ENCODE peak calls at places on chromosomes 5 and 9, in seven cellular contexts. D, G, O, F, I, N and X are unnamed samples.

GRCh38 chr9:3401556-3401955 is 124.2 kb downstream of the RFX3 start:
- DNase-seq in D (no peak), I (peak; percentile 8), G (no peak), F (no peak), O (no peak), N (no peak), X (peak; percentile 16)

GRCh38 chr5:140038373-140038957 is 4.6 kb downstream of the NRG2 start:
- DNase-seq in I (peak; percentile 39), O (no peak), N (no peak), G (no peak), D (no peak), F (no peak), X (peak; percentile 31)

GRCh38 chr9:38619556-38620447 is 594 bp downstream of the ANKRD18A start:
- DNase-seq in N (no peak), O (no peak), D (peak; percentile 77), I (peak; percentile 1), G (peak; percentile 52), F (no peak), X (peak; percentile 25)

GRCh38 chr5:132026516-132027008 is 15.1 kb upstream of the ACSL6 start:
- DNase-seq in I (no peak), G (no peak), N (no peak), D (peak; percentile 60), O (no peak), F (no peak), X (no peak)

GRCh38 chr9:21570643-21571275 is 88.6 kb upstream of the IFNE start:
- DNase-seq in N (no peak), D (no peak), G (no peak), O (no peak), F (no peak), I (no peak), X (no peak)

GRCh38 chr5:28400076-28400475 is 1361.7 kb upstream of the CDH9 start:
- DNase-seq in N (no peak), I (no peak), O (no peak), G (no peak), D (no peak), F (no peak), X (no peak)

GRCh38 chr5:176775409-176775808 is 35.0 kb upstream of the UNC5A start:
- DNase-seq in I (peak; percentile 37), G (no peak), O (no peak), F (no peak), D (no peak), N (no peak), X (no peak)

GRCh38 chr5:44845777-44846176 is 37.0 kb downstream of the MRPS30 start:
- DNase-seq in I (no peak), D (no peak), F (no peak), N (no peak), G (peak; percentile 12), O (no peak), X (no peak)

GRCh38 chr9:237141-237857 is 22.6 kb downstream of the DOCK8 start:
- DNase-seq in G (no peak), N (no peak), I (no peak), D (no peak), F (no peak), O (no peak), X (no peak)

GRCh38 chr5:177431317-177432142 is 5.1 kb downstream of the GRK6 start:
- DNase-seq in I (no peak), F (peak; percentile 36), G (no peak), O (peak; percentile 91), D (peak; percentile 86), N (peak; percentile 90), X (peak; percentile 49)

GRCh38 chr9:4666042-4666699 is at the start of gene SPATA6L:
- DNase-seq in F (peak; percentile 71), I (peak; percentile 84), N (peak; percentile 54), G (peak; percentile 83), O (no peak), D (peak; percentile 90), X (peak; percentile 73)

GRCh38 chr5:166720026-166720425 is 1571.4 kb upstream of the WWC1 start:
- DNase-seq in N (no peak), G (no peak), F (no peak), O (no peak), I (no peak), D (no peak), X (no peak)

GRCh38 chr9:84711936-84712335 is 42.4 kb downstream of the NTRK2 start:
- DNase-seq in N (no peak), I (peak; percentile 18), D (peak; percentile 75), G (peak; percentile 62), O (no peak), F (no peak), X (no peak)

GRCh38 chr9:37753489-37754190 is at the start of gene TRMT10B:
- DNase-seq in I (peak; percentile 78), O (no peak), F (peak; percentile 70), N (peak; percentile 64), D (peak; percentile 86), G (peak; percentile 67), X (peak; percentile 72)

GRCh38 chr5:179413086-179413690 is 67.9 kb upstream of the ADAMTS2 start:
- DNase-seq in G (no peak), D (no peak), F (no peak), O (no peak), N (no peak), I (no peak), X (no peak)

GRCh38 chr9:122364783-122365150 is 6.1 kb upstream of the PTGS1 start:
- DNase-seq in O (no peak), I (peak; percentile 73), G (peak; percentile 28), N (no peak), D (no peak), F (no peak), X (no peak)

GRCh38 chr5:72205431-72206009 is 98.2 kb downstream of the MAP1B start:
- DNase-seq in G (no peak), I (peak; percentile 54), N (no peak), O (no peak), F (no peak), D (no peak), X (no peak)

GRCh38 chr5:157828949-157829639 is 29.9 kb downstream of the CLINT1 start:
- DNase-seq in N (no peak), D (no peak), F (no peak), O (no peak), G (no peak), I (peak; percentile 27), X (no peak)

GRCh38 chr5:132497488-132497997 is 7.0 kb upstream of the IRF1 start:
- DNase-seq in G (peak; percentile 72), N (peak; percentile 35), D (peak; percentile 95), F (peak; percentile 71), I (peak; percentile 97), O (peak; percentile 25), X (no peak)

GRCh38 chr9:120434532-120434931 is 145.4 kb downstream of the CDK5RAP2 start:
- DNase-seq in G (no peak), D (no peak), N (no peak), O (no peak), F (peak; percentile 38), I (peak; percentile 78), X (no peak)

DNA sequence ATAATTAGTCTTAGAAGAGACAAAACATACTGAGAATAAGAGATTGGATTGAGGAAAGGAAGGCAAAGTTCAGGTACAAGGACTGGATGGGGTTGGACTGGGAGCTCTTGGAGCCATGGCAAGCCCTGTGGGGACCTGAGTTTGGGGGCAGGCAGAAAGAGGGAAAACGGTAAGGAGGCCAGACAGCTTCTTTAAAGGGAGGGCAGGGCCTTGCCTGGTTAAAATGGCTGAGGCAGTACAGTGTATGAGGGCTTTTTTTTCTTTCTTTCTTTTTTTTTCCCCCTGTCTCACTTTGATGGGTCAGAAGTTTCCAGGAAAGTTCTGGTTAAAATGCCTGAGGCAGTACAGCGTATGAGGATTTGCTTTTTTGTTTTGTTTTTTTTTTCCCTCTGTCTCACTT is 16.7 kb downstream of the SNX18 start:
- DNase-seq in N (no peak), F (no peak), I (no peak), O (no peak), G (no peak), D (no peak), X (no peak)
- H3K27ac ChIP-seq in N (no peak overlapping the region), F (peak overlapping the region; percentile 85), I (peak overlapping the region; percentile 43), O (no peak overlapping the region), G (peak overlapping the region; percentile 64), D (peak overlapping the region; percentile 96), X (peak overlapping the region; percentile 11)

DNA sequence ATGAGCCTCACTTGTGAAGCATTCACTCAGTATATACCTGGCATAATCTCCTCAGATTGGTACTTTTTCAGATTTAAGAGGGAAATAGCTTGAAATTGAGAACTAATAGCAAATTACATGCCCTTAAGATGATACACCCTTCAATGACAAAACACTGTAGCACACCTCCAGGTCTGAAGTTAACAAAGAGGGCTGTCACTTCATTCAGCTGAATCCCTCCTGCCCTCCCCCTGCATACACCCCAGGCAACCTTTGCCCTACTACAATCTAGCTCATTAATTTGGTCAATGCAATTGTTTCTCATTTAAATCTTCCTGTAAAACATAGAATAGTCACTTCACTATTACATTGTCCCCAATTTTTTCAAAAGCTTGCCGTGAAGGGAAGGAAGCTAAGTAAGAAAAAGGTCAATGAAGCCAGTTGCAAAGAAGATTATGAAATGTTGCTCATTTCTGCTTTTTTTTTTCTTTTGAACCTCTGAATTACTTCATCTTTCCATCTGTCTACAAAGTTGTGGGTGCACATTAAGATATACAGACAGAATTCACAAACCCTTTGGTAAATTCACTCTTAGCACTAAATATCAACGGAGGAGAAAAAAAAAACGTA is 294.8 kb upstream of the PTGER4 start:
- DNase-seq in D (no peak), G (no peak), F (no peak), N (no peak), O (no peak), I (no peak), X (no peak)
- H3K4me1 ChIP-seq in D (no peaks in the 10 kb centered on the region), G (no peaks in the 10 kb centered on the region), F (peaks cover 11% of the 10 kb centered on the region), N (peaks cover 22% of the 10 kb centered on the region), O (no peaks in the 10 kb centered on the region), I (peaks cover 16% of the 10 kb centered on the region), X (no peaks in the 10 kb centered on the region)

GRCh38 chr5:93569295-93570164 is 11.5 kb downstream of the NR2F1-AS1 start:
- DNase-seq in N (no peak), G (no peak), D (no peak), O (no peak), F (no peak), I (no peak), X (no peak)

GRCh38 chr5:93572773-93573626 is 8.0 kb downstream of the NR2F1-AS1 start:
- DNase-seq in G (no peak), D (peak; percentile 69), O (no peak), F (no peak), N (no peak), I (peak; percentile 47), X (no peak)

GRCh38 chr5:93572101-93572772 is 8.8 kb downstream of the NR2F1-AS1 start:
- DNase-seq in F (no peak), D (peak; percentile 73), O (no peak), N (no peak), I (peak; percentile 55), G (no peak), X (no peak)

GRCh38 chr5:93571111-93571977 is 9.7 kb downstream of the NR2F1-AS1 start:
- DNase-seq in G (no peak), F (no peak), N (no peak), D (no peak), O (no peak), I (no peak), X (no peak)

GRCh38 chr5:93570294-93571110 is 10.5 kb downstream of the NR2F1-AS1 start:
- DNase-seq in N (no peak), F (no peak), G (no peak), O (no peak), D (peak; percentile 65), I (no peak), X (no peak)
- H3K4me3 ChIP-seq in N (peak overlapping the region; percentile 16), F (peak overlapping the region; percentile 57), G (no peak overlapping the region), O (no peak overlapping the region), D (no peak overlapping the region), I (no peak overlapping the region), X (no peak overlapping the region)

DNA sequence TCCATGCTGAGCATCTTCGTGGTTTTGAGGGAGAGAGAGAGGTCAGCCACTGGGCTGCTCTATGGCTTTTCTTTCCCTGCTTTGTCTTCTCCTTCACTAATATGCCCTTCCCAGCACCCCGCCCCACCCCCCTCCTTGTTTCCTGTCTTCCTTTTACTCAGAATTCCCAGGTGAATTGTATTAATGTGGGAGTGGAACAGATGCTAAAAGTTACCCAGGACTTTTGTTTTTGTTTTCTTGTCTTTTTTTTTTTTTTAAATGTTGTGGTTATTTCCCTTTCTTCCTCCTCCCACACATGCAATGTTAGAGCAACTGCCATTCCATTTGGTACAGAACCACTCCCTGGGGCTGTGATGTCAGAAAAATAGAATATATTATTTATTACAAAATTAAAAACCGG is 442.7 kb upstream of the CD180 start:
- DNase-seq in D (no peak), F (peak; percentile 61), G (no peak), O (no peak), N (no peak), I (no peak), X (no peak)
- H3K27ac ChIP-seq in D (no peak overlapping the region), F (peak overlapping the region; percentile 78), G (no peak overlapping the region), O (no peak overlapping the region), N (no peak overlapping the region), I (no peak overlapping the region), X (no peak overlapping the region)